ENCODE peak calls at places on chromosome 7, in nine cellular contexts. E, P, H, A, J, X, I, G and V are unnamed samples.

GRCh38 chr7:106386958-106387357 is 102.2 kb upstream of the NAMPT start:
- DNase-seq in H (no peak), J (no peak), A (no peak), X (no peak), G (no peak), I (no peak), E (no peak), P (no peak), V (no peak)

GRCh38 chr7:92133737-92134270 is 473 bp downstream of the CYP51A1 start:
- DNase-seq in E (peak), H (peak), J (peak), X (no peak), A (peak), P (peak), I (peak), G (peak), V (peak)

GRCh38 chr7:129262333-129262732 is 37.5 kb downstream of the AHCYL2 start:
- DNase-seq in J (no peak), A (no peak), I (no peak), X (no peak), H (no peak), G (no peak), P (no peak), E (no peak), V (no peak)

GRCh38 chr7:70238171-70238575 is 639.9 kb downstream of the AUTS2 start:
- DNase-seq in E (no peak), X (no peak), G (no peak), J (no peak), P (no peak), A (no peak), H (no peak), I (no peak), V (no peak)

GRCh38 chr7:21939136-21939857 is 6.4 kb downstream of the CDCA7L start:
- DNase-seq in A (no peak), H (no peak), X (peak), I (no peak), P (peak), J (peak), G (no peak), E (no peak), V (no peak)

GRCh38 chr7:47493971-47494370 is 87.9 kb downstream of the TNS3 start:
- DNase-seq in I (no peak), E (no peak), A (no peak), H (no peak), G (no peak), X (no peak), P (no peak), J (no peak), V (peak)

GRCh38 chr7:92402920-92403759 is 44.1 kb upstream of the GATAD1 start:
- DNase-seq in P (peak), J (peak), I (no peak), E (no peak), G (no peak), A (no peak), H (no peak), X (no peak), V (no peak)

GRCh38 chr7:24390376-24391157 is 106.6 kb downstream of the NPY start:
- DNase-seq in J (no peak), G (no peak), A (no peak), H (no peak), X (no peak), P (no peak), E (no peak), I (no peak), V (no peak)

GRCh38 chr7:27204851-27205322 is 5.0 kb upstream of the HOXA13 start:
- DNase-seq in X (no peak), I (no peak), H (no peak), G (no peak), P (peak), E (no peak), J (no peak), A (no peak), V (no peak)

GRCh38 chr7:128055668-128056067 is 24.4 kb upstream of the LRRC4 start:
- DNase-seq in G (no peak), P (no peak), A (no peak), E (no peak), I (no peak), H (no peak), J (peak), X (no peak), V (no peak)

GRCh38 chr7:27212587-27213149 is 12.8 kb upstream of the HOXA13 start:
- DNase-seq in H (no peak), P (no peak), I (no peak), A (no peak), J (no peak), X (no peak), E (no peak), G (no peak), V (no peak)

GRCh38 chr7:11341285-11341944 is 367.7 kb downstream of the PHF14 start:
- DNase-seq in H (no peak), G (no peak), I (no peak), P (peak), A (no peak), E (no peak), X (no peak), J (peak), V (no peak)

GRCh38 chr7:28458732-28459131 is 46.4 kb downstream of the CREB5 start:
- DNase-seq in I (no peak), P (peak), A (no peak), X (no peak), J (no peak), H (no peak), E (no peak), G (no peak), V (no peak)

GRCh38 chr7:132138817-132139216 is 437.5 kb downstream of the PLXNA4 start:
- DNase-seq in H (no peak), G (no peak), A (no peak), P (no peak), X (peak), I (no peak), E (no peak), J (no peak), V (no peak)

GRCh38 chr7:123679614-123680013 is 23.9 kb downstream of the LMOD2 start:
- DNase-seq in H (no peak), P (no peak), G (no peak), I (no peak), X (no peak), J (no peak), A (no peak), E (no peak), V (no peak)
- TF ChIP-seq CTCF in H (no peak), P (no peak), G (no peak), I (no peak), X (no peak), J (no peak), A (no peak), E (no peak), V (no peak)

DNA sequence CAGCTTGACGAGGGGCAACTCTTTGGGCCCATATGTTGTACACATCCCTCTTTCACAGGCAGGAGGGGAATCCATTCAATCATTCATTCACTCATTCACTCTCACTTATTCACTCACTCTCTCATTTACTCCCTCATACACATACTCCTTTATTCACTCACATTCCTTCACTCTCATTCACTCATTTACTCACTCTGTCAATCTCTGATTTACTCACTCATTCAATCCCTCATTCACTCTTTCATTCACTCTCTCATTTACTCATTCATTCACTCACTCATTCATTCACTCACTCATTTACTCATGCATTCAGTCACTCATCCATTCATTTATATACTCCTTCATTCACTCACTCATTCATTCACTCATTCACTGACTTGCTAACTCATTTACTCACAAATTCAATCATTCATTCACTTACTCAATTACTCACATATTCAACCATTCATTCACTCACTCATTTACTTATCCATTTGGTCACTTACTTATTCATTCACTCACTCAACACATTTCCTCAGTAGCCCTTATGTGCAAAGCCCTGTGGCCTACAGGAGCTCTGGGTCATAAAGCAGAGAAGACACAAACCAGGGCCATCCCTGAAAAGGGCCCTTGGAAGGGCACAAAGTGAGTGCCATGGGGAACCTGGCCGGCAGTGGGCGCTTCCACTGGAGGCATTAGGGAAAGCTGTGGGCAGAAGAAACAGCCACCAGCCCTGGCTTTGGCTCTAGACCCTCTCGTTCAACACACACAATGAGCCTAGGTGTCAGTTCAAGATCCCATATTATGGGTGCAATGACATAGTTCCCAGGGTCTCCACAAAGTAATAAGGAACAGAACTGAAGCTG is 26.0 kb downstream of the HIP1 start:
- DNase-seq in G (no peak), J (no peak), A (no peak), P (no peak), X (no peak), H (peak), E (no peak), I (no peak), V (no peak)
- TF ChIP-seq CTCF in G (no peak), J (no peak), A (no peak), P (no peak), X (no peak), H (peak), E (no peak), I (no peak), V (no peak)

GRCh38 chr7:67589178-67589577 is 592.5 kb downstream of the TYW1 start:
- DNase-seq in A (no peak), J (no peak), H (no peak), I (no peak), X (no peak), E (no peak), P (no peak), G (no peak), V (no peak)

GRCh38 chr7:67590649-67591048 is 594.0 kb downstream of the TYW1 start:
- DNase-seq in I (no peak), E (no peak), H (no peak), X (no peak), P (no peak), A (no peak), G (no peak), J (no peak), V (no peak)

GRCh38 chr7:67598469-67598868 is 601.8 kb downstream of the TYW1 start:
- DNase-seq in A (no peak), X (no peak), E (no peak), H (no peak), G (no peak), I (no peak), J (no peak), P (no peak), V (no peak)

GRCh38 chr7:67595421-67595820 is 598.8 kb downstream of the TYW1 start:
- DNase-seq in E (no peak), P (no peak), G (no peak), A (no peak), I (no peak), J (no peak), H (no peak), X (no peak), V (no peak)

GRCh38 chr7:67593807-67594206 is 597.2 kb downstream of the TYW1 start:
- DNase-seq in H (peak), E (no peak), A (no peak), X (no peak), J (no peak), G (no peak), I (no peak), P (no peak), V (no peak)
- TF ChIP-seq CTCF in H (no peak), E (no peak), A (no peak), X (no peak), J (no peak), G (no peak), I (no peak), P (no peak), V (no peak)

DNA sequence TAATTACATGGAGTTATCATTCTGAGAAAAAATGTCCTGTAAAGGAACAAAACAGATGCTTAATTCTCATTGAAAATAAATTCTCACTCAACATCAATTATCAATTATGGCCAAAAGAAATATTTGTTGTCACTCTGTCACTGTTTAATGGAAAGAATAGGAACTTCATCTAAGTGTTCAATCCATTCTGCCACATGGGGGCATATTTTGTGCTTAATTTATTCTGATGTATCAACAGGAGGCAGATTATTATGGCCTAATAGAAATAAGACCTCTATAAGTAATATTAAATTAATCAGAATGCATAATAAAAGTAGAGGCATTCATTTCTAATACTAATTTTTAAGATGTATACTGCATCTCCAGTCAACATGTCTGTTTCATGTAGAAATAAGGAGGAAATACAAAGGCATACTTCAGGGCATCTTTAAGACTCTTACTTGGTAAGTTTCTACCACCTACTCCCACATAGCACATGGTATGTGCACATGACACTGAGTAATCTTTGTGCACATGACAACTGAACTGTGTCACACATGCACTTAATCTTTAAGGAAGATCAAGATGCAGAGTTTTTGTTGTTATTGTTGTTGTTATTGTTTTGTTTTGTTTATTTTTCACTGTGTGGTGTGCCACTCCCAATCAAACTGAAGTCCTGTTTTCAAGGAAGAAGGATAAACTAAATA is 420.4 kb upstream of the SEMA3A start:
- DNase-seq in I (no peak), H (no peak), P (peak), E (no peak), X (no peak), G (no peak), J (peak), A (no peak), V (no peak)
- TF ChIP-seq CTCF in I (no peak), H (no peak), P (peak), E (no peak), X (no peak), G (no peak), J (peak), A (no peak), V (no peak)

GRCh38 chr7:102287465-102288146 is 938 bp downstream of the SH2B2 start:
- DNase-seq in G (peak), P (no peak), A (no peak), E (no peak), X (no peak), I (peak), J (peak), H (peak), V (no peak)

GRCh38 chr7:102289051-102289450 is 2.4 kb downstream of the SH2B2 start:
- DNase-seq in J (no peak), I (no peak), H (no peak), P (no peak), E (no peak), A (no peak), G (no peak), X (no peak), V (no peak)

GRCh38 chr7:102287082-102287464 is 405 bp downstream of the SH2B2 start:
- DNase-seq in P (no peak), G (no peak), I (no peak), A (no peak), J (no peak), X (no peak), H (no peak), E (no peak), V (no peak)

GRCh38 chr7:102286237-102287081 is at the start of gene SH2B2:
- DNase-seq in I (peak), X (no peak), A (no peak), P (peak), E (peak), H (peak), J (peak), G (peak), V (peak)

GRCh38 chr7:102288285-102288930 is 1.7 kb downstream of the SH2B2 start:
- DNase-seq in I (no peak), X (no peak), A (no peak), G (no peak), J (no peak), P (no peak), H (no peak), E (peak), V (no peak)
- TF ChIP-seq CTCF in I (no peak), X (no peak), A (no peak), G (no peak), J (no peak), P (no peak), H (no peak), E (no peak), V (no peak)

GRCh38 chr7:30369879-30370278 is 85.5 kb downstream of the ZNRF2 start:
- DNase-seq in E (no peak), G (no peak), H (no peak), P (no peak), I (no peak), X (no peak), J (no peak), A (no peak), V (no peak)
- TF ChIP-seq CTCF in E (no peak), G (no peak), H (no peak), P (no peak), I (no peak), X (no peak), J (no peak), A (no peak), V (no peak)

GRCh38 chr7:4207011-4207410 is 475.1 kb upstream of the FOXK1 start:
- DNase-seq in P (no peak), E (no peak), I (no peak), J (no peak), X (no peak), A (no peak), G (no peak), H (no peak), V (no peak)

GRCh38 chr7:4208086-4208485 is 474.0 kb upstream of the FOXK1 start:
- DNase-seq in J (no peak), G (no peak), P (no peak), I (no peak), X (no peak), A (no peak), E (no peak), H (no peak), V (no peak)

GRCh38 chr7:4203786-4204185 is 478.3 kb upstream of the FOXK1 start:
- DNase-seq in I (no peak), P (no peak), J (no peak), X (no peak), A (no peak), E (no peak), H (no peak), G (no peak), V (no peak)

GRCh38 chr7:4204530-4205165 is 477.4 kb upstream of the FOXK1 start:
- DNase-seq in E (no peak), J (peak), I (no peak), H (no peak), A (no peak), X (no peak), G (no peak), P (no peak), V (no peak)

GRCh38 chr7:4205828-4206227 is 476.3 kb upstream of the FOXK1 start:
- DNase-seq in H (no peak), P (no peak), J (no peak), G (no peak), A (no peak), X (no peak), I (no peak), E (no peak), V (no peak)
- TF ChIP-seq CTCF in H (no peak), P (no peak), J (no peak), G (no peak), A (no peak), X (no peak), I (no peak), E (no peak), V (no peak)

DNA sequence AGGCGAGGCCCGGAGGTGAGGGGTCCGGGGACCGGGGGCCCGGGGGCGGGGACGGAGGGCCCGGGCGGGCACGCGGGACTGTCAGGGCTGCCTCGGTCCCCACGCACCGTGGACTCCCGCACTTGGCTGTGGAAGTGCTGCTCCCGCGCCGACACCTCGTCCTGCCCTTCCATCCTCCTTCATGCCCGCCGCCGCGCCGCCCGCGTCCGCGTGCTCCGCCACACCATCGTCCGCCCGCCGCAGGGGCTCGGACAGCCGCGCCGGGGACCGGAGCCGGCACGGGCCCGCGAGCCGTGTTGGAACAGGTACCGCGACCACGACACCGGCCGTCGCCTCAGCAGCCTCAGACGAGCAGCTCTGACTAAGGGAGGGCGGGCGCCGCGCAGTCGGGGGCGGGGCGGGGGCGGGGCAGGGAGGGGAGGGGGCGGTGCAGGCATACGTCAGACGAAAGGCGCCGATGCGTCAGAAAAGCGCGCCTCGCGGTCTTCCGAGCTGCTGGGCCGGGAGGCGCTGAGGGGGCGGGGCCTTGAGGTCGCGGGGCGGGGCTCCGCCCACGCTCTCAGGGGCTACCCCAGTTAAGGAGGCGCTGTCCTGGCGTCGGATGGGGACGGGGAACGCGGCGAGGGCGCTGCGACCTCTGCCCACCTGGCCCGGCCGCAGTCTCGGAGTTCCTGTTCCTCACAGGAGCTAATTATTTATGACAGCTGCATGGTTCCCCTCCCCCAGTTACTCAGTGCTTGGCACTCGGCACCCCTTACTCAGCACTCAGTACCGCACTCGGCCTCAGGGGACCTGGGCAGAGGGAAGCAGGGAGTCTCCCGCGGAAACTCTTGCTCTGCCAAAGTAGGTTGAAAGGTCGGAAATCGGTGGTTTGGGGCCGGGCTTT is at the start of gene LMBR1:
- DNase-seq in P (peak), G (peak), H (peak), E (peak), X (peak), A (peak), J (peak), I (peak), V (peak)
- TF ChIP-seq CTCF in P (peak), G (peak), H (no peak), E (peak), X (peak), A (peak), J (peak), I (peak), V (peak)